ENCODE peak calls at places on chromosomes 13 and 19, in nine cellular contexts. One of them, this sample, is unnamed.

GRCh38 chr13:106680796-106681482 is 113.0 kb upstream of the ARGLU1 start:
- DNase-seq in activated CD8-positive, alpha-beta memory T cell treated with anti-CD3 and anti-CD28 coated beads, Interleukin-2, amount 10 ng/mL, durations not matched to agents 7 days and 5 days: no peak
- DNase-seq in breast epithelium: no peak
- DNase-seq in neural crest cell: peak
- DNase-seq in stimulated activated CD8-positive, alpha-beta memory T cell treated with anti-CD3 and anti-CD28 coated beads, Interleukin-12 subunit alpha, Interleukin-12 subunit beta, amount 100 ng/mL, for 4 hours: no peak
- DNase-seq in stimulated activated CD4-positive, alpha-beta T cell treated with anti-CD3 and anti-CD28 coated beads, TNF-alpha, amount 100 ng/mL, for 24 hours: no peak
- DNase-seq in cardiac muscle cell: no peak
- DNase-seq in mesothelial cell of epicardium: no peak
- DNase-seq in left ventricle myocardium inferior: no peak
- DNase-seq in this sample: no peak

GRCh38 chr19:12244370-12244769 is 50.3 kb downstream of the ZNF44 start:
- DNase-seq in activated CD8-positive, alpha-beta memory T cell treated with anti-CD3 and anti-CD28 coated beads, Interleukin-2, amount 10 ng/mL, durations not matched to agents 7 days and 5 days: no peak
- DNase-seq in breast epithelium: no peak
- DNase-seq in neural crest cell: no peak
- DNase-seq in stimulated activated CD8-positive, alpha-beta memory T cell treated with anti-CD3 and anti-CD28 coated beads, Interleukin-12 subunit alpha, Interleukin-12 subunit beta, amount 100 ng/mL, for 4 hours: no peak
- DNase-seq in stimulated activated CD4-positive, alpha-beta T cell treated with anti-CD3 and anti-CD28 coated beads, TNF-alpha, amount 100 ng/mL, for 24 hours: no peak
- DNase-seq in cardiac muscle cell: no peak
- DNase-seq in mesothelial cell of epicardium: no peak
- DNase-seq in left ventricle myocardium inferior: no peak
- DNase-seq in this sample: no peak

GRCh38 chr19:19559942-19560341 is 21.9 kb downstream of the CILP2 start:
- DNase-seq in activated CD8-positive, alpha-beta memory T cell treated with anti-CD3 and anti-CD28 coated beads, Interleukin-2, amount 10 ng/mL, durations not matched to agents 7 days and 5 days: no peak
- DNase-seq in breast epithelium: no peak
- DNase-seq in neural crest cell: no peak
- DNase-seq in stimulated activated CD8-positive, alpha-beta memory T cell treated with anti-CD3 and anti-CD28 coated beads, Interleukin-12 subunit alpha, Interleukin-12 subunit beta, amount 100 ng/mL, for 4 hours: no peak
- DNase-seq in stimulated activated CD4-positive, alpha-beta T cell treated with anti-CD3 and anti-CD28 coated beads, TNF-alpha, amount 100 ng/mL, for 24 hours: no peak
- DNase-seq in cardiac muscle cell: no peak
- DNase-seq in mesothelial cell of epicardium: no peak
- DNase-seq in left ventricle myocardium inferior: no peak
- DNase-seq in this sample: no peak

GRCh38 chr19:35124098-35125060 is 8.8 kb downstream of the FXYD3 start:
- DNase-seq in activated CD8-positive, alpha-beta memory T cell treated with anti-CD3 and anti-CD28 coated beads, Interleukin-2, amount 10 ng/mL, durations not matched to agents 7 days and 5 days: peak
- DNase-seq in breast epithelium: peak
- DNase-seq in neural crest cell: no peak
- DNase-seq in stimulated activated CD8-positive, alpha-beta memory T cell treated with anti-CD3 and anti-CD28 coated beads, Interleukin-12 subunit alpha, Interleukin-12 subunit beta, amount 100 ng/mL, for 4 hours: peak
- DNase-seq in stimulated activated CD4-positive, alpha-beta T cell treated with anti-CD3 and anti-CD28 coated beads, TNF-alpha, amount 100 ng/mL, for 24 hours: peak
- DNase-seq in cardiac muscle cell: no peak
- DNase-seq in mesothelial cell of epicardium: peak
- DNase-seq in left ventricle myocardium inferior: peak
- DNase-seq in this sample: no peak

GRCh38 chr13:113646921-113647340 is 11.1 kb downstream of the ATP4B start:
- DNase-seq in activated CD8-positive, alpha-beta memory T cell treated with anti-CD3 and anti-CD28 coated beads, Interleukin-2, amount 10 ng/mL, durations not matched to agents 7 days and 5 days: no peak
- DNase-seq in breast epithelium: no peak
- DNase-seq in neural crest cell: no peak
- DNase-seq in stimulated activated CD8-positive, alpha-beta memory T cell treated with anti-CD3 and anti-CD28 coated beads, Interleukin-12 subunit alpha, Interleukin-12 subunit beta, amount 100 ng/mL, for 4 hours: no peak
- DNase-seq in stimulated activated CD4-positive, alpha-beta T cell treated with anti-CD3 and anti-CD28 coated beads, TNF-alpha, amount 100 ng/mL, for 24 hours: no peak
- DNase-seq in cardiac muscle cell: no peak
- DNase-seq in mesothelial cell of epicardium: peak
- DNase-seq in left ventricle myocardium inferior: peak
- DNase-seq in this sample: no peak

GRCh38 chr19:3224346-3225325 is at the start of gene CELF5:
- DNase-seq in activated CD8-positive, alpha-beta memory T cell treated with anti-CD3 and anti-CD28 coated beads, Interleukin-2, amount 10 ng/mL, durations not matched to agents 7 days and 5 days: peak
- DNase-seq in breast epithelium: peak
- DNase-seq in neural crest cell: peak
- DNase-seq in stimulated activated CD8-positive, alpha-beta memory T cell treated with anti-CD3 and anti-CD28 coated beads, Interleukin-12 subunit alpha, Interleukin-12 subunit beta, amount 100 ng/mL, for 4 hours: peak
- DNase-seq in stimulated activated CD4-positive, alpha-beta T cell treated with anti-CD3 and anti-CD28 coated beads, TNF-alpha, amount 100 ng/mL, for 24 hours: peak
- DNase-seq in cardiac muscle cell: peak
- DNase-seq in mesothelial cell of epicardium: peak
- DNase-seq in left ventricle myocardium inferior: peak
- DNase-seq in this sample: peak

GRCh38 chr19:31252476-31252875 is 96.8 kb downstream of the TSHZ3 start:
- DNase-seq in activated CD8-positive, alpha-beta memory T cell treated with anti-CD3 and anti-CD28 coated beads, Interleukin-2, amount 10 ng/mL, durations not matched to agents 7 days and 5 days: no peak
- DNase-seq in breast epithelium: no peak
- DNase-seq in neural crest cell: no peak
- DNase-seq in stimulated activated CD8-positive, alpha-beta memory T cell treated with anti-CD3 and anti-CD28 coated beads, Interleukin-12 subunit alpha, Interleukin-12 subunit beta, amount 100 ng/mL, for 4 hours: no peak
- DNase-seq in stimulated activated CD4-positive, alpha-beta T cell treated with anti-CD3 and anti-CD28 coated beads, TNF-alpha, amount 100 ng/mL, for 24 hours: no peak
- DNase-seq in cardiac muscle cell: no peak
- DNase-seq in mesothelial cell of epicardium: no peak
- DNase-seq in left ventricle myocardium inferior: no peak
- DNase-seq in this sample: no peak

GRCh38 chr19:56076413-56076998 is 44.6 kb downstream of the ZNF787 start:
- DNase-seq in activated CD8-positive, alpha-beta memory T cell treated with anti-CD3 and anti-CD28 coated beads, Interleukin-2, amount 10 ng/mL, durations not matched to agents 7 days and 5 days: peak
- DNase-seq in breast epithelium: no peak
- DNase-seq in neural crest cell: peak
- DNase-seq in stimulated activated CD8-positive, alpha-beta memory T cell treated with anti-CD3 and anti-CD28 coated beads, Interleukin-12 subunit alpha, Interleukin-12 subunit beta, amount 100 ng/mL, for 4 hours: no peak
- DNase-seq in stimulated activated CD4-positive, alpha-beta T cell treated with anti-CD3 and anti-CD28 coated beads, TNF-alpha, amount 100 ng/mL, for 24 hours: peak
- DNase-seq in cardiac muscle cell: peak
- DNase-seq in mesothelial cell of epicardium: peak
- DNase-seq in left ventricle myocardium inferior: no peak
- DNase-seq in this sample: peak

GRCh38 chr19:46080561-46080960 is 39.8 kb upstream of the IGFL4 start:
- DNase-seq in activated CD8-positive, alpha-beta memory T cell treated with anti-CD3 and anti-CD28 coated beads, Interleukin-2, amount 10 ng/mL, durations not matched to agents 7 days and 5 days: no peak
- DNase-seq in breast epithelium: no peak
- DNase-seq in neural crest cell: no peak
- DNase-seq in stimulated activated CD8-positive, alpha-beta memory T cell treated with anti-CD3 and anti-CD28 coated beads, Interleukin-12 subunit alpha, Interleukin-12 subunit beta, amount 100 ng/mL, for 4 hours: no peak
- DNase-seq in stimulated activated CD4-positive, alpha-beta T cell treated with anti-CD3 and anti-CD28 coated beads, TNF-alpha, amount 100 ng/mL, for 24 hours: no peak
- DNase-seq in cardiac muscle cell: no peak
- DNase-seq in mesothelial cell of epicardium: no peak
- DNase-seq in left ventricle myocardium inferior: no peak
- DNase-seq in this sample: no peak

GRCh38 chr13:44051923-44052322 is 172.2 kb downstream of the LACC1 start:
- DNase-seq in activated CD8-positive, alpha-beta memory T cell treated with anti-CD3 and anti-CD28 coated beads, Interleukin-2, amount 10 ng/mL, durations not matched to agents 7 days and 5 days: no peak
- DNase-seq in breast epithelium: no peak
- DNase-seq in neural crest cell: no peak
- DNase-seq in stimulated activated CD8-positive, alpha-beta memory T cell treated with anti-CD3 and anti-CD28 coated beads, Interleukin-12 subunit alpha, Interleukin-12 subunit beta, amount 100 ng/mL, for 4 hours: no peak
- DNase-seq in stimulated activated CD4-positive, alpha-beta T cell treated with anti-CD3 and anti-CD28 coated beads, TNF-alpha, amount 100 ng/mL, for 24 hours: no peak
- DNase-seq in cardiac muscle cell: no peak
- DNase-seq in mesothelial cell of epicardium: no peak
- DNase-seq in left ventricle myocardium inferior: no peak
- DNase-seq in this sample: no peak

GRCh38 chr19:56099638-56100539 is 21.2 kb downstream of the ZNF787 start:
- DNase-seq in activated CD8-positive, alpha-beta memory T cell treated with anti-CD3 and anti-CD28 coated beads, Interleukin-2, amount 10 ng/mL, durations not matched to agents 7 days and 5 days: no peak
- DNase-seq in breast epithelium: no peak
- DNase-seq in neural crest cell: no peak
- DNase-seq in stimulated activated CD8-positive, alpha-beta memory T cell treated with anti-CD3 and anti-CD28 coated beads, Interleukin-12 subunit alpha, Interleukin-12 subunit beta, amount 100 ng/mL, for 4 hours: no peak
- DNase-seq in stimulated activated CD4-positive, alpha-beta T cell treated with anti-CD3 and anti-CD28 coated beads, TNF-alpha, amount 100 ng/mL, for 24 hours: no peak
- DNase-seq in cardiac muscle cell: no peak
- DNase-seq in mesothelial cell of epicardium: no peak
- DNase-seq in left ventricle myocardium inferior: no peak
- DNase-seq in this sample: no peak

GRCh38 chr13:34139660-34140059 is 321.7 kb downstream of the RFC3 start:
- DNase-seq in activated CD8-positive, alpha-beta memory T cell treated with anti-CD3 and anti-CD28 coated beads, Interleukin-2, amount 10 ng/mL, durations not matched to agents 7 days and 5 days: no peak
- DNase-seq in breast epithelium: no peak
- DNase-seq in neural crest cell: no peak
- DNase-seq in stimulated activated CD8-positive, alpha-beta memory T cell treated with anti-CD3 and anti-CD28 coated beads, Interleukin-12 subunit alpha, Interleukin-12 subunit beta, amount 100 ng/mL, for 4 hours: no peak
- DNase-seq in stimulated activated CD4-positive, alpha-beta T cell treated with anti-CD3 and anti-CD28 coated beads, TNF-alpha, amount 100 ng/mL, for 24 hours: no peak
- DNase-seq in cardiac muscle cell: no peak
- DNase-seq in mesothelial cell of epicardium: no peak
- DNase-seq in left ventricle myocardium inferior: no peak
- DNase-seq in this sample: no peak

GRCh38 chr19:13850910-13851753 is 25.8 kb upstream of the NANOS3 start:
- DNase-seq in activated CD8-positive, alpha-beta memory T cell treated with anti-CD3 and anti-CD28 coated beads, Interleukin-2, amount 10 ng/mL, durations not matched to agents 7 days and 5 days: no peak
- DNase-seq in breast epithelium: peak
- DNase-seq in neural crest cell: no peak
- DNase-seq in stimulated activated CD8-positive, alpha-beta memory T cell treated with anti-CD3 and anti-CD28 coated beads, Interleukin-12 subunit alpha, Interleukin-12 subunit beta, amount 100 ng/mL, for 4 hours: peak
- DNase-seq in stimulated activated CD4-positive, alpha-beta T cell treated with anti-CD3 and anti-CD28 coated beads, TNF-alpha, amount 100 ng/mL, for 24 hours: peak
- DNase-seq in cardiac muscle cell: no peak
- DNase-seq in mesothelial cell of epicardium: peak
- DNase-seq in left ventricle myocardium inferior: peak
- DNase-seq in this sample: no peak

GRCh38 chr13:94586371-94586770 is 9.6 kb downstream of the TGDS start:
- DNase-seq in activated CD8-positive, alpha-beta memory T cell treated with anti-CD3 and anti-CD28 coated beads, Interleukin-2, amount 10 ng/mL, durations not matched to agents 7 days and 5 days: no peak
- DNase-seq in breast epithelium: no peak
- DNase-seq in neural crest cell: no peak
- DNase-seq in stimulated activated CD8-positive, alpha-beta memory T cell treated with anti-CD3 and anti-CD28 coated beads, Interleukin-12 subunit alpha, Interleukin-12 subunit beta, amount 100 ng/mL, for 4 hours: no peak
- DNase-seq in stimulated activated CD4-positive, alpha-beta T cell treated with anti-CD3 and anti-CD28 coated beads, TNF-alpha, amount 100 ng/mL, for 24 hours: no peak
- DNase-seq in cardiac muscle cell: no peak
- DNase-seq in mesothelial cell of epicardium: no peak
- DNase-seq in left ventricle myocardium inferior: no peak
- DNase-seq in this sample: no peak

GRCh38 chr13:97967948-97968347 is 14.5 kb downstream of the IPO5 start:
- DNase-seq in activated CD8-positive, alpha-beta memory T cell treated with anti-CD3 and anti-CD28 coated beads, Interleukin-2, amount 10 ng/mL, durations not matched to agents 7 days and 5 days: no peak
- DNase-seq in breast epithelium: no peak
- DNase-seq in neural crest cell: no peak
- DNase-seq in stimulated activated CD8-positive, alpha-beta memory T cell treated with anti-CD3 and anti-CD28 coated beads, Interleukin-12 subunit alpha, Interleukin-12 subunit beta, amount 100 ng/mL, for 4 hours: no peak
- DNase-seq in stimulated activated CD4-positive, alpha-beta T cell treated with anti-CD3 and anti-CD28 coated beads, TNF-alpha, amount 100 ng/mL, for 24 hours: no peak
- DNase-seq in cardiac muscle cell: no peak
- DNase-seq in mesothelial cell of epicardium: no peak
- DNase-seq in left ventricle myocardium inferior: peak
- DNase-seq in this sample: no peak

GRCh38 chr19:37304190-37304883 is 66.6 kb upstream of the ZNF527 start:
- DNase-seq in activated CD8-positive, alpha-beta memory T cell treated with anti-CD3 and anti-CD28 coated beads, Interleukin-2, amount 10 ng/mL, durations not matched to agents 7 days and 5 days: peak
- DNase-seq in breast epithelium: no peak
- DNase-seq in neural crest cell: peak
- DNase-seq in stimulated activated CD8-positive, alpha-beta memory T cell treated with anti-CD3 and anti-CD28 coated beads, Interleukin-12 subunit alpha, Interleukin-12 subunit beta, amount 100 ng/mL, for 4 hours: no peak
- DNase-seq in stimulated activated CD4-positive, alpha-beta T cell treated with anti-CD3 and anti-CD28 coated beads, TNF-alpha, amount 100 ng/mL, for 24 hours: peak
- DNase-seq in cardiac muscle cell: peak
- DNase-seq in mesothelial cell of epicardium: no peak
- DNase-seq in left ventricle myocardium inferior: peak
- DNase-seq in this sample: peak

GRCh38 chr19:50925734-50926133 is 14.5 kb upstream of the KLK4 start:
- DNase-seq in activated CD8-positive, alpha-beta memory T cell treated with anti-CD3 and anti-CD28 coated beads, Interleukin-2, amount 10 ng/mL, durations not matched to agents 7 days and 5 days: no peak
- DNase-seq in breast epithelium: no peak
- DNase-seq in neural crest cell: no peak
- DNase-seq in stimulated activated CD8-positive, alpha-beta memory T cell treated with anti-CD3 and anti-CD28 coated beads, Interleukin-12 subunit alpha, Interleukin-12 subunit beta, amount 100 ng/mL, for 4 hours: no peak
- DNase-seq in stimulated activated CD4-positive, alpha-beta T cell treated with anti-CD3 and anti-CD28 coated beads, TNF-alpha, amount 100 ng/mL, for 24 hours: no peak
- DNase-seq in cardiac muscle cell: no peak
- DNase-seq in mesothelial cell of epicardium: no peak
- DNase-seq in left ventricle myocardium inferior: no peak
- DNase-seq in this sample: no peak

GRCh38 chr13:76795701-76796695 is 90.2 kb downstream of the KCTD12 start:
- DNase-seq in activated CD8-positive, alpha-beta memory T cell treated with anti-CD3 and anti-CD28 coated beads, Interleukin-2, amount 10 ng/mL, durations not matched to agents 7 days and 5 days: no peak
- DNase-seq in breast epithelium: no peak
- DNase-seq in neural crest cell: no peak
- DNase-seq in stimulated activated CD8-positive, alpha-beta memory T cell treated with anti-CD3 and anti-CD28 coated beads, Interleukin-12 subunit alpha, Interleukin-12 subunit beta, amount 100 ng/mL, for 4 hours: no peak
- DNase-seq in stimulated activated CD4-positive, alpha-beta T cell treated with anti-CD3 and anti-CD28 coated beads, TNF-alpha, amount 100 ng/mL, for 24 hours: no peak
- DNase-seq in cardiac muscle cell: no peak
- DNase-seq in mesothelial cell of epicardium: no peak
- DNase-seq in left ventricle myocardium inferior: no peak
- DNase-seq in this sample: no peak

GRCh38 chr19:39943586-39943985 is 9.2 kb upstream of the FCGBP start:
- DNase-seq in activated CD8-positive, alpha-beta memory T cell treated with anti-CD3 and anti-CD28 coated beads, Interleukin-2, amount 10 ng/mL, durations not matched to agents 7 days and 5 days: peak
- DNase-seq in breast epithelium: no peak
- DNase-seq in neural crest cell: no peak
- DNase-seq in stimulated activated CD8-positive, alpha-beta memory T cell treated with anti-CD3 and anti-CD28 coated beads, Interleukin-12 subunit alpha, Interleukin-12 subunit beta, amount 100 ng/mL, for 4 hours: no peak
- DNase-seq in stimulated activated CD4-positive, alpha-beta T cell treated with anti-CD3 and anti-CD28 coated beads, TNF-alpha, amount 100 ng/mL, for 24 hours: no peak
- DNase-seq in cardiac muscle cell: no peak
- DNase-seq in mesothelial cell of epicardium: no peak
- DNase-seq in left ventricle myocardium inferior: no peak
- DNase-seq in this sample: no peak

GRCh38 chr19:29121684-29122083 is 91.3 kb downstream of the UQCRFS1 start:
- DNase-seq in activated CD8-positive, alpha-beta memory T cell treated with anti-CD3 and anti-CD28 coated beads, Interleukin-2, amount 10 ng/mL, durations not matched to agents 7 days and 5 days: no peak
- DNase-seq in breast epithelium: no peak
- DNase-seq in neural crest cell: peak
- DNase-seq in stimulated activated CD8-positive, alpha-beta memory T cell treated with anti-CD3 and anti-CD28 coated beads, Interleukin-12 subunit alpha, Interleukin-12 subunit beta, amount 100 ng/mL, for 4 hours: no peak
- DNase-seq in stimulated activated CD4-positive, alpha-beta T cell treated with anti-CD3 and anti-CD28 coated beads, TNF-alpha, amount 100 ng/mL, for 24 hours: peak
- DNase-seq in cardiac muscle cell: no peak
- DNase-seq in mesothelial cell of epicardium: no peak
- DNase-seq in left ventricle myocardium inferior: no peak
- DNase-seq in this sample: no peak

GRCh38 chr19:16654151-16654550 is 5.8 kb downstream of the SMIM7 start:
- DNase-seq in activated CD8-positive, alpha-beta memory T cell treated with anti-CD3 and anti-CD28 coated beads, Interleukin-2, amount 10 ng/mL, durations not matched to agents 7 days and 5 days: no peak
- DNase-seq in breast epithelium: no peak
- DNase-seq in neural crest cell: no peak
- DNase-seq in stimulated activated CD8-positive, alpha-beta memory T cell treated with anti-CD3 and anti-CD28 coated beads, Interleukin-12 subunit alpha, Interleukin-12 subunit beta, amount 100 ng/mL, for 4 hours: no peak
- DNase-seq in stimulated activated CD4-positive, alpha-beta T cell treated with anti-CD3 and anti-CD28 coated beads, TNF-alpha, amount 100 ng/mL, for 24 hours: no peak
- DNase-seq in cardiac muscle cell: no peak
- DNase-seq in mesothelial cell of epicardium: no peak
- DNase-seq in left ventricle myocardium inferior: no peak
- DNase-seq in this sample: no peak

GRCh38 chr19:1526979-1527649 is 3.2 kb downstream of the PLK5 start:
- DNase-seq in activated CD8-positive, alpha-beta memory T cell treated with anti-CD3 and anti-CD28 coated beads, Interleukin-2, amount 10 ng/mL, durations not matched to agents 7 days and 5 days: no peak
- DNase-seq in breast epithelium: no peak
- DNase-seq in neural crest cell: no peak
- DNase-seq in stimulated activated CD8-positive, alpha-beta memory T cell treated with anti-CD3 and anti-CD28 coated beads, Interleukin-12 subunit alpha, Interleukin-12 subunit beta, amount 100 ng/mL, for 4 hours: no peak
- DNase-seq in stimulated activated CD4-positive, alpha-beta T cell treated with anti-CD3 and anti-CD28 coated beads, TNF-alpha, amount 100 ng/mL, for 24 hours: no peak
- DNase-seq in cardiac muscle cell: no peak
- DNase-seq in mesothelial cell of epicardium: no peak
- DNase-seq in left ventricle myocardium inferior: no peak
- DNase-seq in this sample: no peak

GRCh38 chr19:5183616-5184015 is 157.0 kb downstream of the PTPRS start:
- DNase-seq in activated CD8-positive, alpha-beta memory T cell treated with anti-CD3 and anti-CD28 coated beads, Interleukin-2, amount 10 ng/mL, durations not matched to agents 7 days and 5 days: no peak
- DNase-seq in breast epithelium: no peak
- DNase-seq in neural crest cell: no peak
- DNase-seq in stimulated activated CD8-positive, alpha-beta memory T cell treated with anti-CD3 and anti-CD28 coated beads, Interleukin-12 subunit alpha, Interleukin-12 subunit beta, amount 100 ng/mL, for 4 hours: no peak
- DNase-seq in stimulated activated CD4-positive, alpha-beta T cell treated with anti-CD3 and anti-CD28 coated beads, TNF-alpha, amount 100 ng/mL, for 24 hours: no peak
- DNase-seq in cardiac muscle cell: no peak
- DNase-seq in mesothelial cell of epicardium: no peak
- DNase-seq in left ventricle myocardium inferior: no peak
- DNase-seq in this sample: no peak

GRCh38 chr13:106089251-106089940 is 446.1 kb downstream of the EFNB2 start:
- DNase-seq in activated CD8-positive, alpha-beta memory T cell treated with anti-CD3 and anti-CD28 coated beads, Interleukin-2, amount 10 ng/mL, durations not matched to agents 7 days and 5 days: no peak
- DNase-seq in breast epithelium: no peak
- DNase-seq in neural crest cell: no peak
- DNase-seq in stimulated activated CD8-positive, alpha-beta memory T cell treated with anti-CD3 and anti-CD28 coated beads, Interleukin-12 subunit alpha, Interleukin-12 subunit beta, amount 100 ng/mL, for 4 hours: no peak
- DNase-seq in stimulated activated CD4-positive, alpha-beta T cell treated with anti-CD3 and anti-CD28 coated beads, TNF-alpha, amount 100 ng/mL, for 24 hours: no peak
- DNase-seq in cardiac muscle cell: no peak
- DNase-seq in mesothelial cell of epicardium: no peak
- DNase-seq in left ventricle myocardium inferior: no peak
- DNase-seq in this sample: no peak

GRCh38 chr19:16330368-16330801 is 5.8 kb downstream of the KLF2 start:
- DNase-seq in activated CD8-positive, alpha-beta memory T cell treated with anti-CD3 and anti-CD28 coated beads, Interleukin-2, amount 10 ng/mL, durations not matched to agents 7 days and 5 days: peak
- DNase-seq in breast epithelium: no peak
- DNase-seq in neural crest cell: no peak
- DNase-seq in stimulated activated CD8-positive, alpha-beta memory T cell treated with anti-CD3 and anti-CD28 coated beads, Interleukin-12 subunit alpha, Interleukin-12 subunit beta, amount 100 ng/mL, for 4 hours: peak
- DNase-seq in stimulated activated CD4-positive, alpha-beta T cell treated with anti-CD3 and anti-CD28 coated beads, TNF-alpha, amount 100 ng/mL, for 24 hours: peak
- DNase-seq in cardiac muscle cell: no peak
- DNase-seq in mesothelial cell of epicardium: no peak
- DNase-seq in left ventricle myocardium inferior: peak
- DNase-seq in this sample: no peak

GRCh38 chr13:27919299-27919933 is 384 bp upstream of the PDX1 start:
- DNase-seq in activated CD8-positive, alpha-beta memory T cell treated with anti-CD3 and anti-CD28 coated beads, Interleukin-2, amount 10 ng/mL, durations not matched to agents 7 days and 5 days: no peak
- DNase-seq in breast epithelium: no peak
- DNase-seq in neural crest cell: no peak
- DNase-seq in stimulated activated CD8-positive, alpha-beta memory T cell treated with anti-CD3 and anti-CD28 coated beads, Interleukin-12 subunit alpha, Interleukin-12 subunit beta, amount 100 ng/mL, for 4 hours: no peak
- DNase-seq in stimulated activated CD4-positive, alpha-beta T cell treated with anti-CD3 and anti-CD28 coated beads, TNF-alpha, amount 100 ng/mL, for 24 hours: no peak
- DNase-seq in cardiac muscle cell: no peak
- DNase-seq in mesothelial cell of epicardium: no peak
- DNase-seq in left ventricle myocardium inferior: no peak
- DNase-seq in this sample: no peak

GRCh38 chr13:59356607-59357006 is 807.1 kb downstream of the DIAPH3 start:
- DNase-seq in activated CD8-positive, alpha-beta memory T cell treated with anti-CD3 and anti-CD28 coated beads, Interleukin-2, amount 10 ng/mL, durations not matched to agents 7 days and 5 days: no peak
- DNase-seq in breast epithelium: peak
- DNase-seq in neural crest cell: no peak
- DNase-seq in stimulated activated CD8-positive, alpha-beta memory T cell treated with anti-CD3 and anti-CD28 coated beads, Interleukin-12 subunit alpha, Interleukin-12 subunit beta, amount 100 ng/mL, for 4 hours: no peak
- DNase-seq in stimulated activated CD4-positive, alpha-beta T cell treated with anti-CD3 and anti-CD28 coated beads, TNF-alpha, amount 100 ng/mL, for 24 hours: no peak
- DNase-seq in cardiac muscle cell: no peak
- DNase-seq in mesothelial cell of epicardium: peak
- DNase-seq in left ventricle myocardium inferior: peak
- DNase-seq in this sample: no peak

GRCh38 chr19:11425719-11426457 is 6.8 kb upstream of the RGL3 start:
- DNase-seq in activated CD8-positive, alpha-beta memory T cell treated with anti-CD3 and anti-CD28 coated beads, Interleukin-2, amount 10 ng/mL, durations not matched to agents 7 days and 5 days: no peak
- DNase-seq in breast epithelium: no peak
- DNase-seq in neural crest cell: no peak
- DNase-seq in stimulated activated CD8-positive, alpha-beta memory T cell treated with anti-CD3 and anti-CD28 coated beads, Interleukin-12 subunit alpha, Interleukin-12 subunit beta, amount 100 ng/mL, for 4 hours: no peak
- DNase-seq in stimulated activated CD4-positive, alpha-beta T cell treated with anti-CD3 and anti-CD28 coated beads, TNF-alpha, amount 100 ng/mL, for 24 hours: no peak
- DNase-seq in cardiac muscle cell: no peak
- DNase-seq in mesothelial cell of epicardium: no peak
- DNase-seq in left ventricle myocardium inferior: no peak
- DNase-seq in this sample: no peak

GRCh38 chr19:30066781-30067759 is 125.0 kb downstream of the URI1 start:
- DNase-seq in activated CD8-positive, alpha-beta memory T cell treated with anti-CD3 and anti-CD28 coated beads, Interleukin-2, amount 10 ng/mL, durations not matched to agents 7 days and 5 days: no peak
- DNase-seq in breast epithelium: no peak
- DNase-seq in neural crest cell: no peak
- DNase-seq in stimulated activated CD8-positive, alpha-beta memory T cell treated with anti-CD3 and anti-CD28 coated beads, Interleukin-12 subunit alpha, Interleukin-12 subunit beta, amount 100 ng/mL, for 4 hours: no peak
- DNase-seq in stimulated activated CD4-positive, alpha-beta T cell treated with anti-CD3 and anti-CD28 coated beads, TNF-alpha, amount 100 ng/mL, for 24 hours: no peak
- DNase-seq in cardiac muscle cell: no peak
- DNase-seq in mesothelial cell of epicardium: no peak
- DNase-seq in left ventricle myocardium inferior: no peak
- DNase-seq in this sample: no peak

GRCh38 chr13:26787961-26788360 is 27.4 kb upstream of the GPR12 start:
- DNase-seq in activated CD8-positive, alpha-beta memory T cell treated with anti-CD3 and anti-CD28 coated beads, Interleukin-2, amount 10 ng/mL, durations not matched to agents 7 days and 5 days: no peak
- DNase-seq in breast epithelium: no peak
- DNase-seq in neural crest cell: no peak
- DNase-seq in stimulated activated CD8-positive, alpha-beta memory T cell treated with anti-CD3 and anti-CD28 coated beads, Interleukin-12 subunit alpha, Interleukin-12 subunit beta, amount 100 ng/mL, for 4 hours: no peak
- DNase-seq in stimulated activated CD4-positive, alpha-beta T cell treated with anti-CD3 and anti-CD28 coated beads, TNF-alpha, amount 100 ng/mL, for 24 hours: no peak
- DNase-seq in cardiac muscle cell: no peak
- DNase-seq in mesothelial cell of epicardium: no peak
- DNase-seq in left ventricle myocardium inferior: no peak
- DNase-seq in this sample: no peak

GRCh38 chr13:96994030-96994848 is at the start of gene OXGR1:
- DNase-seq in activated CD8-positive, alpha-beta memory T cell treated with anti-CD3 and anti-CD28 coated beads, Interleukin-2, amount 10 ng/mL, durations not matched to agents 7 days and 5 days: no peak
- DNase-seq in breast epithelium: no peak
- DNase-seq in neural crest cell: peak
- DNase-seq in stimulated activated CD8-positive, alpha-beta memory T cell treated with anti-CD3 and anti-CD28 coated beads, Interleukin-12 subunit alpha, Interleukin-12 subunit beta, amount 100 ng/mL, for 4 hours: no peak
- DNase-seq in stimulated activated CD4-positive, alpha-beta T cell treated with anti-CD3 and anti-CD28 coated beads, TNF-alpha, amount 100 ng/mL, for 24 hours: no peak
- DNase-seq in cardiac muscle cell: peak
- DNase-seq in mesothelial cell of epicardium: peak
- DNase-seq in left ventricle myocardium inferior: no peak
- DNase-seq in this sample: peak